ENCODE peak calls at places on chromosomes 16 and 17, in five cellular contexts. One of them, this sample, is unnamed.

GRCh38 chr17:79651266-79651665 is 40.4 kb upstream of the RBFOX3 start:
- DNase-seq in GM12878: no peak
- DNase-seq in H1: peak
- DNase-seq in SK-N-SH: peak
- DNase-seq in HCT116: no peak
- DNase-seq in this sample: no peak

GRCh38 chr17:37429442-37429841 is 22.8 kb downstream of the TADA2A start:
- DNase-seq in GM12878: no peak
- DNase-seq in H1: no peak
- DNase-seq in SK-N-SH: no peak
- DNase-seq in HCT116: no peak
- DNase-seq in this sample: no peak

GRCh38 chr17:35089846-35090193 is 26.3 kb upstream of the RFFL start:
- DNase-seq in GM12878: no peak
- DNase-seq in H1: no peak
- DNase-seq in SK-N-SH: no peak
- DNase-seq in HCT116: no peak
- DNase-seq in this sample: no peak

GRCh38 chr17:19766421-19767270 is 18.5 kb upstream of the ALDH3A1 start:
- DNase-seq in GM12878: no peak
- DNase-seq in H1: peak
- DNase-seq in SK-N-SH: peak
- DNase-seq in HCT116: peak
- DNase-seq in this sample: peak

GRCh38 chr16:88803264-88803987 is at the start of gene CDT1:
- DNase-seq in GM12878: no peak
- DNase-seq in H1: peak
- DNase-seq in SK-N-SH: peak
- DNase-seq in HCT116: peak
- DNase-seq in this sample: peak

GRCh38 chr16:69906838-69907301 is 44.3 kb upstream of the CLEC18A start:
- DNase-seq in GM12878: no peak
- DNase-seq in H1: no peak
- DNase-seq in SK-N-SH: no peak
- DNase-seq in HCT116: no peak
- DNase-seq in this sample: no peak

GRCh38 chr17:32504166-32504990 is 17.6 kb downstream of the CDK5R1 start:
- DNase-seq in GM12878: no peak
- DNase-seq in H1: no peak
- DNase-seq in SK-N-SH: no peak
- DNase-seq in HCT116: no peak
- DNase-seq in this sample: no peak

GRCh38 chr16:17177242-17177967 is 293.4 kb downstream of the XYLT1 start:
- DNase-seq in GM12878: no peak
- DNase-seq in H1: no peak
- DNase-seq in SK-N-SH: no peak
- DNase-seq in HCT116: no peak
- DNase-seq in this sample: no peak

GRCh38 chr17:64583055-64583454 is 76.3 kb downstream of the CEP95 start:
- DNase-seq in GM12878: no peak
- DNase-seq in H1: no peak
- DNase-seq in SK-N-SH: no peak
- DNase-seq in HCT116: no peak
- DNase-seq in this sample: peak

GRCh38 chr17:4751925-4752324 is 12.2 kb upstream of the CXCL16 start:
- DNase-seq in GM12878: no peak
- DNase-seq in H1: no peak
- DNase-seq in SK-N-SH: no peak
- DNase-seq in HCT116: no peak
- DNase-seq in this sample: no peak

GRCh38 chr17:17147821-17148220 is 58.3 kb downstream of the PLD6 start:
- DNase-seq in GM12878: no peak
- DNase-seq in H1: no peak
- DNase-seq in SK-N-SH: no peak
- DNase-seq in HCT116: no peak
- DNase-seq in this sample: no peak

GRCh38 chr17:27760069-27760885 is 40.1 kb downstream of the NOS2 start:
- DNase-seq in GM12878: no peak
- DNase-seq in H1: peak
- DNase-seq in SK-N-SH: peak
- DNase-seq in HCT116: peak
- DNase-seq in this sample: peak

GRCh38 chr17:29791336-29791735 is 138.7 kb downstream of the SSH2 start:
- DNase-seq in GM12878: no peak
- DNase-seq in H1: no peak
- DNase-seq in SK-N-SH: no peak
- DNase-seq in HCT116: no peak
- DNase-seq in this sample: no peak

GRCh38 chr17:79970576-79971068 is 65.0 kb downstream of the TBC1D16 start:
- DNase-seq in GM12878: no peak
- DNase-seq in H1: no peak
- DNase-seq in SK-N-SH: peak
- DNase-seq in HCT116: peak
- DNase-seq in this sample: peak

GRCh38 chr16:85473909-85474640 is 139.0 kb upstream of the GSE1 start:
- DNase-seq in GM12878: no peak
- DNase-seq in H1: peak
- DNase-seq in SK-N-SH: peak
- DNase-seq in HCT116: no peak
- DNase-seq in this sample: peak

GRCh38 chr17:18158022-18158600 is 25.5 kb upstream of the ALKBH5 start:
- DNase-seq in GM12878: peak
- DNase-seq in H1: peak
- DNase-seq in SK-N-SH: no peak
- DNase-seq in HCT116: peak
- DNase-seq in this sample: peak

GRCh38 chr17:20225162-20226115 is 216.3 kb downstream of the SPECC1 start:
- DNase-seq in GM12878: no peak
- DNase-seq in H1: peak
- DNase-seq in SK-N-SH: peak
- DNase-seq in HCT116: no peak
- DNase-seq in this sample: no peak

GRCh38 chr16:17512636-17513220 is 42.0 kb upstream of the XYLT1 start:
- DNase-seq in GM12878: no peak
- DNase-seq in H1: no peak
- DNase-seq in SK-N-SH: no peak
- DNase-seq in HCT116: no peak
- DNase-seq in this sample: no peak

DNA sequence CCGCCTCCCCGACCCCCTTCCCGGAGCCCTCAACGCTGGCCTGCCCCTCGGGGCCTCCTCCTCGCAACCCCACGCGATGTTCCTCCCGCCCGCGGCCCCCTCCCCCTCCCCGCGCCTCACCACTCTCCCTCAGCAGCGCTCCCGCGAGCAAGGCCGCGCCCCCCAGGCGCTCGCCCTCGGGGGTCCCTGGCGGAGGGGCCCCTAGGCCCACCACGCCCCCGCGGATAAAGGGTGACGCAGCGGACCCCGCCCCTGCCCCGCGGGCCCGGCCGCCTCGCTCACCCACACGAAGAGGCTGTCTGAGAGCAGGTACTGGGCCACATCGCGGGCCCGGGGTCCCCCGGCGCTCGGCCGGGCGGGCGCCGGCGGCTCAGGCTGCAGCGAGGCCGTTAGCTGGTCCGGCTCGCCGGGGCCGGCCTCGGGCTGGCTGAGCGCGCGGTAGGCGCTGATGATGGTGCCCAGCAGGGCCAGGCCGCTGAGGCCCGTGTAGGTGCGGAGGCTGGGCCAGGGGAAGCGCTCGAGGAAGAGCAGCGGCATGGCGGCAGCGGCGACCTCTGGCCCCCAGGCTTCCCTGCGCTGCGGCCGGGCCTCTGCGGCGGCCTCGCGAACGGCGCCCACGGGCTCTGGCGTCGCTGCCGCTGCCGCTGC is 430 bp downstream of the AMFR start:
- DNase-seq in GM12878: no peak
- DNase-seq in H1: peak
- DNase-seq in SK-N-SH: peak
- DNase-seq in HCT116: no peak
- DNase-seq in this sample: no peak
- TF ChIP-seq JUND in GM12878: no peak
- TF ChIP-seq JUND in H1: no peak
- TF ChIP-seq JUND in SK-N-SH: no peak
- TF ChIP-seq JUND in HCT116: no peak
- TF ChIP-seq JUND in this sample: no peak

DNA sequence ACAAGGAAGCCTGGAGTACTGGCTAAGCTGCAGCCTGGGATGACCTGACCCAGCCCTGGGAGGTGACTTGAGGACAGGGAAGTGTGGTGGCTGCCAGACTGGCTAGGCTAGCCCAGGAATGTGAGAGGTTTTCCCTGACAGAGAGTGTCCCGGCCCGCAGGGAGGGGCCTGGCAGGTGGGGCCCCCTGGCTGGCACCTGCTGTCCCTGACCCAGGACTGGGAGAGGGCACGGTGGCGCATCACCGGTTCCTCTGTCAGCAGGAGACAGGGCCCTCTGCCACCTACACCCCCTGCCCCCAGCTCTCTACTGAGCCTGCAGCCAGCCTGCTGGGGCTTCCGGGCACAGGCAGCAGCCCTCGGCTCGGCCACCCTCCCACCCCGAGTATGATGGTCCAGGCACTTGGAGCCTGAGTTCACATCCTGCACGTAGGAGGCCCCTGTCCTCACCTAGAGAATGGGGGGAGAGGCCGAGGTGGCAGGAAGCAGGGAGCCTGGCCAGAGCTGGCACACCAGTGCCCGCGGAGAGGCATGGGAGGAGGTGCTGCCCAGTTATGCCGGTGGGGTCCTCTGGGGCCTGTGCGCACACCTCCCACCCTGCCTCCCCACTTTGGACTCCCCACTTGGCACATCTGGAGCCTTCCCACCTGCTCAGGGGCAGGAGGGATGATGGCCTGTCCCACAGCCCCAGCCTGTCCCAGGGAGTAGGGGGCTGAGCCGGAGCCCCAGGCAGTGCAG is 529 bp downstream of the PRSS27 start:
- DNase-seq in GM12878: no peak
- DNase-seq in H1: no peak
- DNase-seq in SK-N-SH: no peak
- DNase-seq in HCT116: no peak
- DNase-seq in this sample: peak
- TF ChIP-seq JUND in GM12878: no peak
- TF ChIP-seq JUND in H1: no peak
- TF ChIP-seq JUND in SK-N-SH: no peak
- TF ChIP-seq JUND in HCT116: no peak
- TF ChIP-seq JUND in this sample: no peak

GRCh38 chr17:55308613-55309332 is 44.0 kb downstream of the HLF start:
- DNase-seq in GM12878: no peak
- DNase-seq in H1: no peak
- DNase-seq in SK-N-SH: no peak
- DNase-seq in HCT116: no peak
- DNase-seq in this sample: no peak

GRCh38 chr17:55311767-55312375 is 47.1 kb downstream of the HLF start:
- DNase-seq in GM12878: no peak
- DNase-seq in H1: no peak
- DNase-seq in SK-N-SH: no peak
- DNase-seq in HCT116: no peak
- DNase-seq in this sample: no peak

GRCh38 chr17:55304171-55304859 is 39.6 kb downstream of the HLF start:
- DNase-seq in GM12878: no peak
- DNase-seq in H1: no peak
- DNase-seq in SK-N-SH: no peak
- DNase-seq in HCT116: no peak
- DNase-seq in this sample: no peak

GRCh38 chr17:55305321-55306087 is 40.7 kb downstream of the HLF start:
- DNase-seq in GM12878: no peak
- DNase-seq in H1: no peak
- DNase-seq in SK-N-SH: no peak
- DNase-seq in HCT116: no peak
- DNase-seq in this sample: no peak

GRCh38 chr17:55307879-55308278 is 43.1 kb downstream of the HLF start:
- DNase-seq in GM12878: no peak
- DNase-seq in H1: no peak
- DNase-seq in SK-N-SH: no peak
- DNase-seq in HCT116: no peak
- DNase-seq in this sample: no peak
- TF ChIP-seq JUND in GM12878: no peak
- TF ChIP-seq JUND in H1: no peak
- TF ChIP-seq JUND in SK-N-SH: no peak
- TF ChIP-seq JUND in HCT116: no peak
- TF ChIP-seq JUND in this sample: no peak

GRCh38 chr17:312476-313148 is 40.0 kb downstream of the RPH3AL start:
- DNase-seq in GM12878: no peak
- DNase-seq in H1: no peak
- DNase-seq in SK-N-SH: no peak
- DNase-seq in HCT116: no peak
- DNase-seq in this sample: no peak
- TF ChIP-seq JUND in GM12878: no peak
- TF ChIP-seq JUND in H1: no peak
- TF ChIP-seq JUND in SK-N-SH: no peak
- TF ChIP-seq JUND in HCT116: no peak
- TF ChIP-seq JUND in this sample: no peak

GRCh38 chr16:56872863-56873391 is 7.9 kb downstream of the SLC12A3 start:
- DNase-seq in GM12878: no peak
- DNase-seq in H1: no peak
- DNase-seq in SK-N-SH: no peak
- DNase-seq in HCT116: no peak
- DNase-seq in this sample: no peak
- TF ChIP-seq JUND in GM12878: no peak
- TF ChIP-seq JUND in H1: no peak
- TF ChIP-seq JUND in SK-N-SH: no peak
- TF ChIP-seq JUND in HCT116: no peak
- TF ChIP-seq JUND in this sample: no peak